ENCODE peak calls at places on chromosomes 13 and 19, in four cellular contexts. O is uterus, B is H1, V is heart left ventricle. H is an unnamed sample.

GRCh38 chr19:1315470-1316166 is 29.9 kb downstream of the EFNA2 start:
- DNase-seq in B (peak; percentile 87), O (no peak), V (peak; percentile 39), H (no peak)

GRCh38 chr13:98454389-98454881 is 122.5 kb downstream of the STK24 start:
- DNase-seq in O (no peak), V (no peak), B (no peak), H (peak; percentile 76)

GRCh38 chr19:51803965-51804364 is 9.0 kb downstream of the FPR3 start:
- DNase-seq in O (no peak), V (no peak), B (no peak), H (no peak)

GRCh38 chr13:36341718-36342117 is 4.5 kb downstream of the SPART start:
- DNase-seq in V (no peak), O (no peak), B (no peak), H (no peak)

GRCh38 chr13:98232456-98232855 is 55.4 kb upstream of the RNF113B start:
- DNase-seq in V (no peak), B (no peak), O (no peak), H (no peak)

GRCh38 chr19:52492991-52493470 is 34.4 kb upstream of the ZNF808 start:
- DNase-seq in V (no peak), O (peak; percentile 13), B (peak; percentile 72), H (no peak)

GRCh38 chr19:33927789-33928457 is 131.3 kb downstream of the KCTD15 start:
- DNase-seq in O (no peak), V (no peak), B (no peak), H (no peak)

GRCh38 chr19:17862711-17863519 is 3.2 kb downstream of the RPL18A start:
- DNase-seq in B (no peak), V (no peak), O (no peak), H (no peak)

GRCh38 chr19:52922841-52923781 is at the start of gene ZNF888:
- DNase-seq in O (peak; percentile 90), B (peak; percentile 93), V (peak; percentile 81), H (no peak)

GRCh38 chr19:38721977-38722773 is 22.1 kb downstream of the CAPN12 start:
- DNase-seq in O (no peak), V (peak; percentile 85), B (no peak), H (no peak)

GRCh38 chr13:94658926-94659649 is 53.3 kb downstream of the SOX21 start:
- DNase-seq in O (no peak), V (no peak), B (no peak), H (no peak)

GRCh38 chr13:23558675-23559536 is 11.3 kb upstream of the TNFRSF19 start:
- DNase-seq in O (peak; percentile 51), B (no peak), V (peak; percentile 49), H (peak; percentile 75)

GRCh38 chr13:102198418-102199322 is 203.2 kb downstream of the FGF14 start:
- DNase-seq in V (no peak), B (no peak), O (no peak), H (no peak)

GRCh38 chr13:74288361-74288911 is 154.2 kb upstream of the KLF12 start:
- DNase-seq in V (peak; percentile 61), O (peak; percentile 25), B (peak; percentile 47), H (no peak)
- H3K4me3 ChIP-seq in V (no peak overlapping the region), O (no peak overlapping the region), B (no peak overlapping the region), H (peak overlapping the region; percentile 30)

GRCh38 chr19:14080887-14081796 is 4.4 kb downstream of the C19orf67 start:
- DNase-seq in O (peak; percentile 100), V (peak; percentile 99), B (peak; percentile 100), H (peak; percentile 93)
- H3K4me3 ChIP-seq in O (peak overlapping the region; percentile 70), V (peak overlapping the region; percentile 27), B (peak overlapping the region; percentile 64), H (peak overlapping the region; percentile 81)

DNA sequence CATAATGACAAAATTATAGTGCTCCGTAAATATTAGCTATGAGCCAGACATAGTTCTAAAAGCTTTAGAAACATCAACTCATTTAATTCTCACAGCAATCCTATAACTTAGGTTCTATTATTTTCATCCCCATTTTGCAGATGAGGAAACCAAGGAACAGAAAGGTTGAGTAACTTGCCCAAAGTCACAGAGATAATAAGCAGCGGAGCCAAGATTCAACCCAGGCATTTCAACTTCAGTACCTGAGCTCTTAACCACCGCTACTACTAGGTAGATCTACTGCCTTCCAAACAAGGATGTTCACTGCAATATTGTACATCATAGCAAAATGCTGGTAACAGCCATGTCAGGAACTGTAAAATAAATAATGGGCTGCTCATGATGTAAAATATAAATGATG is 39.9 kb downstream of the ELF1 start:
- DNase-seq in B (no peak), O (no peak), V (no peak), H (no peak)
- H3K4me3 ChIP-seq in B (no peak overlapping the region), O (no peak overlapping the region), V (no peak overlapping the region), H (no peak overlapping the region)

DNA sequence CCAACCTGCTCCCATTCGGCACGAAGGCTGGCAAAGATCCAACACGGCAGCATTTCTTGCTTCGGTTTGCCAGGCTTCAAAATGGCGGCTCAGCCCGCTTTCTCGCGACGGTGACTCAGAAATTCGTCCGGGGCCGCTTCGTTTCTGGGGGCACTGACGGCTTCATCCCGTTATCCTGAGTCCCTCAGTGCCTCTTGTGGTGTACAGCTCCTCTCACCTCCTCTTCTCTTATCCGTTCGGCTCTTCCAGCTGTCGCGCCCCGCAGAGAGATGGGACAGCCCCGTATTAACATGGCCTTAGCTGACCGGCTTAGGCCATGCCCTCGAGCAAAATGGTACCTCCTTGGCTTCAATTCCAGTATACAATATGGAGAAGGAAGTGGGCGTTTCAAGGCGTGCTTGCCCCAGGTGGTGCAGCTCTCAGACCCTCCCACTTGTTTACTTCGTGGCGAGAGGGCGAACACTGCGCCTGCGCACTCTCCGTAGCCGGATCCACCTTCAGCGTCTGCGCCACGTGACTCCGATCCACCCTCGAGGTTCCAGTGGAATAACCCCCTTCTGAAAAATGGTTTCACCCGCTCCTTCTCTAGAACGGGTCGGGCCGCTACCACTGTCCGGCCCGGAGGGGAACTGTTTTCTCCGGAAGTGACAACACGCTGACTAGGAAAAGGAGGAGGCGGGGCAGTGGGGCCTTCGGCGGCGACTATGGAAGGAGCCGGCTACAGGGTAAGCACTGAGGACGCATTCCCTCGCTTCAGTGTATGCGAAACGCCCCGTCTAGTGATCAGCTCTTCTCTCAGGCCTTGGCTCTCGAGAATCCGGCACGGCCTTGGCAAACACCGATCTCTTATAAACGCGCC is at the start of the genes AKT1S1 and TBC1D17:
- DNase-seq in V (peak; percentile 99), O (peak; percentile 100), B (peak; percentile 96), H (peak; percentile 100)
- H3K4me3 ChIP-seq in V (peak within 1 kb of the TSS; percentile 99), O (peak within 1 kb of the TSS; percentile 100), B (peak within 1 kb of the TSS; percentile 93), H (peak within 1 kb of the TSS; percentile 100)

DNA sequence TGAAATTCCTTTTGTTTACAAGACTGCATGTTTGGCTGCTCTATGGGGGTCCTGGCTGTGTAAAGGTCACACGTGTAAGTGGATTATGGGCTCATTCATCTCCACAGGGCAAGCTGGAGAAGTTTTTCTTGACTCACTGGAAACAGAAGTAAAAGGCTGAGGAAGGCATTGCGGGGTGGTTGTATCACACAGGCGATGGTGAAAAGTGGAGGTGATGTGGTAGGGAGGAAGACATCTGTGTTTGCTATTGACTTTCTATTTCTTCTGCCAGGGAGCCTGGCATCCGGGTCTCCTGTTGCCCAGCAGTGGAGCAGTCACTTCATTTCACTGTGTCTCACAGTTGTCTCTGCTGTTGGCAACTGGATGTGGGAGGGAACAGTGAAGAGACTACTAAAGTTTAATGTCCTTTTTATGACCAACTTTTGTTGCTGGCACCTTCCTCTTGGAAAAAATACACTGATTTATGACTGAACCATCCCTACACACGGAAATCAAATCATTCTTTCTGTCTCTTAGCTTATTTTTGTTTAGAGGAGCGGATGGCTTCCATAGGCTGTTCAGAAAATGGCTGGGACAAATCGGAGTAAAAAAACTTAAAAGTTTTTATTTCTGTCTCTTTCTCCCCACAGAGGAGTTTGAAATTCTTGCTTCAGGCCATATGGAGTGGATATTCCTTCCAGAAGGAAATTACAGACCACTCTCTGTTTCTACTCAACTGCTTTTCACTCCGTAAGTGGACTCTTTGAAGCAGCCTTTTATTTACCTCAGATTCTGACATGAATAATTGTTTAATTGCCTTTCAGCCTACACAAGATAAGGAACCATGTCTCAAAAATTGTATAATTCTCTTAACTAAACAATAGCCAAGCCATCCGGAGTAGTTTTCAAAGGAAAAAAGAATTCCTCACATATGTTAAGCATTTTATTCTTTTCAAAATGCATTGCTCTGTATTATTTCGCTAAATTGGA is 23.9 kb upstream of the MEDAG start:
- DNase-seq in O (peak; percentile 32), B (no peak), V (no peak), H (no peak)
- H3K4me3 ChIP-seq in O (no peak overlapping the region), B (no peak overlapping the region), V (no peak overlapping the region), H (no peak overlapping the region)

DNA sequence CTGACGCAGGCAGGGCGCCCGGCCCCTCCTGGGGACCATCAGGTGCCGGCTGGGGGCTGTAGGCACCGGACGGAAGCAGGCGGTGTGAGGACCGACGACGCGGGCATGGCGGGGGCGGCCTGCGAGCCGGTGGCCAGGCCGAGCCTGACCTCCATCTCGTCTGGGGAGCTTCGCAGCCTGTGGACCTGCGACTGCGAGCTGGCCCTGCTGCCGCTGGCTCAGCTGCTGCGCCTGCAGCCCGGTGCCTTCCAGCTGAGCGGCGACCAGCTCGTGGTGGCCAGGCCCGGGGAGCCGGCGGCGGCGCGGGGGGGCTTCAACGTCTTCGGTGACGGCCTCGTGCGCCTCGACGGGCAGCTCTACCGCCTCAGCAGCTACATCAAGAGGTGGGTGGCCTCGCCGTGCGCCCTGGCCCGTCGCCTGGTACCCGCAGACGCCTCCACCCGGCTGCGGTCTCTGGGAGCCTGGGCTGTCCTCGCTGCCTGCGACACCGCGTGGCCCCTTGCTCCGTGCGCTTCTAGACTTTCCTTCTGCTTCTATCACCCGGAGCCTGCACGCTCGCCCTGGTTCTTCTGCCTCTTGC is 430 bp downstream of the MEDAG start:
- DNase-seq in V (peak; percentile 21), O (no peak), B (peak; percentile 55), H (no peak)
- H3K4me3 ChIP-seq in V (peak overlapping the region; percentile 41), O (peak overlapping the region; percentile 36), B (peak overlapping the region; percentile 42), H (peak overlapping the region; percentile 23)

GRCh38 chr19:32336259-32337111 is 8.9 kb upstream of the ZNF507 start:
- DNase-seq in O (peak; percentile 39), V (no peak), B (no peak), H (peak; percentile 12)
- H3K4me3 ChIP-seq in O (no peak overlapping the region), V (no peak overlapping the region), B (no peak overlapping the region), H (peak overlapping the region; percentile 46)

DNA sequence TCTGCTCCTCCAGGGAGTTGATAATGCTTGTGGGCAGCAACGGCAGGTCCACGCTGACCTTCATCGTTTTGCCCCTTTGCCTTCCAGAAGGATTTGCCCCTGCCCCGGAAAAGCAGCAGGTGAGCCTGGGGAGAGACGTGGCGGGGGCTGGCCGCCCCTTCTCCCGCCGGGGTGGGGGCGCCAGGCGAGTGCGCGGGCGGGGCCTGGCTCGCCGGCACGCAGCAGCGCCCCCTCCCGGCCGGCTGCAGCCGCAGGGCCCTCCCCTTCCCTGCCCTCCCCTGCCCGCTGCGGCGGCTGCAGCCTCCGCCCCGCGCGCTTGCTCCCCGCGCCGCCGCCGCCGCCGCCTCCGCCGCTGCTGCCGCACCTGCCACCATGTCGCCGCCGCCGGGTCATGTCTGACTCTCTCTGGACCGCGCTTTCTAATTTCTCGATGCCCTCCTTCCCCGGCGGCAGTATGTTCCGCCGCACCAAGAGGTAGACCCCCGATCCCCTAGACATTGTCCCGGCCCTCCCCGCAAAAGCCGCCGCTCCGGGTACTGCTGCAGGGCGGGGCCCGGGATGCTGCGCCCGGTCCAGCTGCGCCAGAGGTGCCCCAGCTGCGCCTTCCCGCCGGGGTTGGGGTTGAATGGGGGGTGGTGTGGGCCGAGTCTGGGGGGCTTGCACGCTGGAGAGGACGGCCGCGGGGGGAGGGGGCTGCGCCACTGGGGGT is at the start of gene MAST1:
- DNase-seq in B (peak; percentile 86), V (no peak), O (no peak), H (no peak)
- H3K4me3 ChIP-seq in B (peak within 1 kb of the TSS; percentile 59), V (peak within 1 kb of the TSS; percentile 8), O (no peak within 1 kb of the TSS), H (no peak within 1 kb of the TSS)

H was measured in AG04449.